ENCODE peak calls at places on chromosomes 16 and 17, in five cellular contexts. W, O, P, A and H are unnamed samples.

GRCh38 chr17:74780443-74781238 is 4.5 kb upstream of the NAT9 start:
- DNase-seq in W (no peak), O (no peak), P (peak; percentile 78), A (peak; percentile 42), H (peak; percentile 82)

GRCh38 chr17:77349976-77350830 is 209.4 kb downstream of the SEC14L1 start:
- DNase-seq in W (no peak), O (peak; percentile 86), P (no peak), A (peak; percentile 95), H (no peak)

GRCh38 chr16:88533381-88533831 is 36.8 kb upstream of the ZC3H18 start:
- DNase-seq in W (peak; percentile 29), O (peak; percentile 47), P (no peak), A (peak; percentile 32), H (peak; percentile 70)

GRCh38 chr16:71927383-71927782 is 32.1 kb downstream of the IST1 start:
- DNase-seq in W (no peak), O (peak; percentile 90), P (no peak), A (peak; percentile 80), H (peak; percentile 53)

GRCh38 chr16:51524555-51525373 is 373.7 kb upstream of the SALL1 start:
- DNase-seq in W (no peak), O (peak; percentile 75), P (no peak), A (peak; percentile 64), H (peak; percentile 54)

GRCh38 chr17:57045868-57046671 is 39.0 kb upstream of the AKAP1 start:
- DNase-seq in W (no peak), O (no peak), P (peak; percentile 68), A (no peak), H (no peak)

GRCh38 chr16:31693733-31694132 is 166.0 kb downstream of the AHSP start:
- DNase-seq in W (no peak), O (no peak), P (no peak), A (no peak), H (no peak)

GRCh38 chr17:40518401-40519088 is 17.1 kb upstream of the TNS4 start:
- DNase-seq in W (no peak), O (no peak), P (peak; percentile 73), A (no peak), H (peak; percentile 91)

GRCh38 chr17:75323043-75323591 is 33.9 kb upstream of the SLC25A19 start:
- DNase-seq in W (peak; percentile 87), O (peak; percentile 86), P (peak; percentile 90), A (peak; percentile 89), H (peak; percentile 93)

GRCh38 chr17:82636626-82637598 is 11.3 kb downstream of the WDR45B start:
- DNase-seq in W (no peak), O (no peak), P (no peak), A (no peak), H (no peak)

GRCh38 chr16:71732587-71732986 is 8.1 kb upstream of the PHLPP2 start:
- DNase-seq in W (no peak), O (no peak), P (no peak), A (no peak), H (no peak)

GRCh38 chr16:27426423-27427408 is 24.7 kb downstream of the IL21R start:
- DNase-seq in W (no peak), O (peak; percentile 96), P (peak; percentile 55), A (peak; percentile 78), H (peak; percentile 73)

GRCh38 chr17:33893192-33893591 is 361.9 kb upstream of the CCL2 start:
- DNase-seq in W (no peak), O (no peak), P (no peak), A (no peak), H (no peak)

GRCh38 chr17:55295411-55296170 is 30.8 kb downstream of the HLF start:
- DNase-seq in W (peak; percentile 43), O (peak; percentile 43), P (peak; percentile 79), A (peak; percentile 43), H (peak; percentile 70)

GRCh38 chr16:27818231-27818630 is 245.3 kb downstream of the GSG1L start:
- DNase-seq in W (no peak), O (no peak), P (no peak), A (no peak), H (no peak)

GRCh38 chr16:8194795-8195194 is 395.5 kb downstream of the TMEM114 start:
- DNase-seq in W (peak; percentile 8), O (no peak), P (peak; percentile 64), A (no peak), H (peak; percentile 58)

GRCh38 chr16:70578035-70578434 is 54.4 kb downstream of the SF3B3 start:
- DNase-seq in W (no peak), O (no peak), P (no peak), A (no peak), H (no peak)

GRCh38 chr17:80028030-80028429 is 7.6 kb downstream of the TBC1D16 start:
- DNase-seq in W (no peak), O (no peak), P (no peak), A (no peak), H (no peak)

GRCh38 chr16:68083239-68083781 is 1.9 kb upstream of the NFATC3 start:
- DNase-seq in W (no peak), O (no peak), P (no peak), A (no peak), H (no peak)

GRCh38 chr16:2194166-2194834 is 2.1 kb downstream of the CASKIN1 start:
- DNase-seq in W (no peak), O (peak; percentile 27), P (no peak), A (peak; percentile 41), H (peak; percentile 40)

GRCh38 chr16:30346286-30346685 is 8.8 kb downstream of the CD2BP2 start:
- DNase-seq in W (no peak), O (no peak), P (no peak), A (no peak), H (no peak)

GRCh38 chr17:76138234-76138895 is 2.7 kb downstream of the FOXJ1 start:
- DNase-seq in W (peak; percentile 77), O (no peak), P (peak; percentile 66), A (peak; percentile 19), H (peak; percentile 66)

GRCh38 chr16:50526249-50526648 is 21.9 kb upstream of the NKD1 start:
- DNase-seq in W (no peak), O (no peak), P (peak; percentile 12), A (no peak), H (no peak)

GRCh38 chr17:74639704-74640142 is 16.2 kb upstream of the CD300E start:
- DNase-seq in W (no peak), O (no peak), P (no peak), A (no peak), H (no peak)

GRCh38 chr17:62064029-62064790 is 868 bp downstream of the MED13 start:
- DNase-seq in W (no peak), O (peak; percentile 18), P (no peak), A (peak; percentile 48), H (no peak)

GRCh38 chr17:80252871-80253270 is 7.8 kb upstream of the RNF213 start:
- DNase-seq in W (no peak), O (no peak), P (peak; percentile 84), A (no peak), H (peak; percentile 65)

GRCh38 chr17:43468746-43469544 is 14.8 kb upstream of the DHX8 start:
- DNase-seq in W (no peak), O (peak; percentile 92), P (no peak), A (peak; percentile 83), H (peak; percentile 52)

GRCh38 chr17:80475949-80476876 is at the start of gene NPTX1:
- DNase-seq in W (no peak), O (no peak), P (no peak), A (no peak), H (no peak)

GRCh38 chr17:27571563-27572129 is 59.3 kb upstream of the LGALS9 start:
- DNase-seq in W (no peak), O (no peak), P (no peak), A (no peak), H (no peak)

GRCh38 chr17:27568811-27569210 is 62.2 kb upstream of the LGALS9 start:
- DNase-seq in W (no peak), O (no peak), P (no peak), A (no peak), H (no peak)

GRCh38 chr17:27569884-27570577 is 61.0 kb upstream of the LGALS9 start:
- DNase-seq in W (no peak), O (no peak), P (no peak), A (peak; percentile 12), H (no peak)

GRCh38 chr17:27569257-27569722 is 61.7 kb upstream of the LGALS9 start:
- DNase-seq in W (peak; percentile 18), O (peak; percentile 34), P (peak; percentile 94), A (no peak), H (peak; percentile 93)

GRCh38 chr17:27570578-27570914 is 60.4 kb upstream of the LGALS9 start:
- DNase-seq in W (no peak), O (no peak), P (no peak), A (no peak), H (no peak)
- H2AK5ac ChIP-seq in W (no peak overlapping the region), O (peak overlapping the region; percentile 29), P (no peak overlapping the region), A (no peak overlapping the region), H (peak overlapping the region; percentile 76)

GRCh38 chr16:6916946-6917345 is 415.7 kb upstream of the RBFOX1 start:
- DNase-seq in W (no peak), O (no peak), P (no peak), A (no peak), H (no peak)
- H3K4me1 ChIP-seq in W (peaks cover 1% of the 10 kb centered on the region), O (no peaks in the 10 kb centered on the region), P (no peaks in the 10 kb centered on the region), A (no peaks in the 10 kb centered on the region), H (no peaks in the 10 kb centered on the region)

DNA sequence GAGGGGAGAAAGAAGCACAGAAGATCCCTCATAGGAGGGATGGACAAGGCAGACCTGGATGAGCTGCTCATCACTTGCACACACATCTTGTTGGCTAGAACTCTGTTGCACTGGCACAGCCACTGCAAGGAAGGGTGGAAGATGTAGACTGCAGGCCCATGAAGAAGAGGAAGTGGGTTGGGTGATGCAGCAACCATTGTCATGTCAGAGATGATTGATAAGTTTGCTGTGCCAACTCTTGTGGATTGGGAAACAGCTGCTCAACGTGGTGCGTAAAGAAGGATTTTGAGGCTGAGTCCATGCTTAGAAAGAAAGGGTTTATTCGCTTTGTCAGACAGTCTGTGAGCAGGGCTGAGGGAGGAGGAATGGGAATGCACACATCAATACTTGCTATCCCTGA is 161.4 kb upstream of the MPHOSPH6 start:
- DNase-seq in W (no peak), O (no peak), P (no peak), A (no peak), H (no peak)
- H2BK120ac ChIP-seq in W (no peak overlapping the region), O (no peak overlapping the region), P (no peak overlapping the region), A (no peak overlapping the region), H (no peak overlapping the region)

GRCh38 chr17:7355053-7355452 is at the start of gene TMEM95:
- DNase-seq in W (no peak), O (no peak), P (no peak), A (no peak), H (no peak)
- H2AK5ac ChIP-seq in W (peak within 1 kb of the TSS; percentile 82), O (peak within 1 kb of the TSS; percentile 94), P (no peak within 1 kb of the TSS), A (peak within 1 kb of the TSS; percentile 53), H (no peak within 1 kb of the TSS)

GRCh38 chr16:72986011-72986410 is 61.9 kb downstream of the ZFHX3 start:
- DNase-seq in W (no peak), O (no peak), P (no peak), A (peak; percentile 18), H (no peak)

GRCh38 chr16:72983241-72983640 is 64.7 kb downstream of the ZFHX3 start:
- DNase-seq in W (no peak), O (no peak), P (no peak), A (no peak), H (no peak)

GRCh38 chr16:72987480-72987901 is 60.4 kb downstream of the ZFHX3 start:
- DNase-seq in W (no peak), O (no peak), P (no peak), A (no peak), H (no peak)

GRCh38 chr16:72983728-72984350 is 64.1 kb downstream of the ZFHX3 start:
- DNase-seq in W (no peak), O (no peak), P (no peak), A (no peak), H (no peak)

GRCh38 chr16:72985148-72985882 is 62.6 kb downstream of the ZFHX3 start:
- DNase-seq in W (no peak), O (peak; percentile 48), P (no peak), A (peak; percentile 58), H (no peak)
- H3K4me1 ChIP-seq in W (peaks cover 15% of the 10 kb centered on the region), O (peaks cover 17% of the 10 kb centered on the region), P (no peaks in the 10 kb centered on the region), A (peaks cover 10% of the 10 kb centered on the region), H (peaks cover 5% of the 10 kb centered on the region)